ENCODE peak calls at places on chromosomes 5 and 9, in six cellular contexts. One of them, this sample, is unnamed.

GRCh38 chr5:96936431-96937221 is 746 bp downstream of the LNPEP start:
- DNase-seq in GM12891: no peak
- DNase-seq in SK-N-SH: peak
- DNase-seq in K562: peak
- DNase-seq in GM12878: no peak
- DNase-seq in H1: peak
- DNase-seq in this sample: no peak

GRCh38 chr9:120447959-120448500 is 131.9 kb downstream of the CDK5RAP2 start:
- DNase-seq in GM12891: no peak
- DNase-seq in SK-N-SH: no peak
- DNase-seq in K562: no peak
- DNase-seq in GM12878: no peak
- DNase-seq in H1: no peak
- DNase-seq in this sample: no peak

GRCh38 chr5:111498346-111498745 is 14.0 kb downstream of the STARD4 start:
- DNase-seq in GM12891: no peak
- DNase-seq in SK-N-SH: no peak
- DNase-seq in K562: no peak
- DNase-seq in GM12878: no peak
- DNase-seq in H1: no peak
- DNase-seq in this sample: no peak

GRCh38 chr5:181221792-181222629 is 1.1 kb upstream of the TRIM41 start:
- DNase-seq in GM12891: no peak
- DNase-seq in SK-N-SH: peak
- DNase-seq in K562: peak
- DNase-seq in GM12878: peak
- DNase-seq in H1: peak
- DNase-seq in this sample: no peak

GRCh38 chr5:146482775-146483174 is 33.2 kb downstream of the GPR151 start:
- DNase-seq in GM12891: no peak
- DNase-seq in SK-N-SH: no peak
- DNase-seq in K562: no peak
- DNase-seq in GM12878: no peak
- DNase-seq in H1: no peak
- DNase-seq in this sample: no peak

GRCh38 chr9:98796364-98797101 is at the start of gene ANKS6:
- DNase-seq in GM12891: peak
- DNase-seq in SK-N-SH: peak
- DNase-seq in K562: peak
- DNase-seq in GM12878: no peak
- DNase-seq in H1: peak
- DNase-seq in this sample: peak

GRCh38 chr5:96157841-96158291 is 196.2 kb upstream of the ELL2 start:
- DNase-seq in GM12891: no peak
- DNase-seq in SK-N-SH: no peak
- DNase-seq in K562: no peak
- DNase-seq in GM12878: no peak
- DNase-seq in H1: no peak
- DNase-seq in this sample: no peak

GRCh38 chr5:13866792-13867191 is 77.7 kb downstream of the DNAH5 start:
- DNase-seq in GM12891: no peak
- DNase-seq in SK-N-SH: no peak
- DNase-seq in K562: peak
- DNase-seq in GM12878: no peak
- DNase-seq in H1: peak
- DNase-seq in this sample: no peak

GRCh38 chr9:129888809-129889460 is 53.7 kb downstream of the USP20 start:
- DNase-seq in GM12891: no peak
- DNase-seq in SK-N-SH: no peak
- DNase-seq in K562: no peak
- DNase-seq in GM12878: no peak
- DNase-seq in H1: no peak
- DNase-seq in this sample: no peak

GRCh38 chr9:7436754-7437153 is 362.8 kb downstream of the DMAC1 start:
- DNase-seq in GM12891: no peak
- DNase-seq in SK-N-SH: no peak
- DNase-seq in K562: no peak
- DNase-seq in GM12878: no peak
- DNase-seq in H1: no peak
- DNase-seq in this sample: no peak

GRCh38 chr9:38421498-38422211 is 2.6 kb downstream of the IGFBPL1 start:
- DNase-seq in GM12891: no peak
- DNase-seq in SK-N-SH: peak
- DNase-seq in K562: no peak
- DNase-seq in GM12878: no peak
- DNase-seq in H1: no peak
- DNase-seq in this sample: no peak

GRCh38 chr5:179680780-179681411 is at the start of gene CBY3:
- DNase-seq in GM12891: no peak
- DNase-seq in SK-N-SH: no peak
- DNase-seq in K562: no peak
- DNase-seq in GM12878: no peak
- DNase-seq in H1: no peak
- DNase-seq in this sample: no peak

GRCh38 chr5:35087971-35088370 is 40.2 kb upstream of the AGXT2 start:
- DNase-seq in GM12891: no peak
- DNase-seq in SK-N-SH: no peak
- DNase-seq in K562: no peak
- DNase-seq in GM12878: no peak
- DNase-seq in H1: no peak
- DNase-seq in this sample: no peak

GRCh38 chr5:179233909-179234562 is 111.2 kb downstream of the ADAMTS2 start:
- DNase-seq in GM12891: no peak
- DNase-seq in SK-N-SH: peak
- DNase-seq in K562: no peak
- DNase-seq in GM12878: no peak
- DNase-seq in H1: no peak
- DNase-seq in this sample: no peak

GRCh38 chr9:124259273-124260078 is 1.7 kb downstream of the NEK6 start:
- DNase-seq in GM12891: no peak
- DNase-seq in SK-N-SH: no peak
- DNase-seq in K562: no peak
- DNase-seq in GM12878: no peak
- DNase-seq in H1: no peak
- DNase-seq in this sample: no peak

GRCh38 chr5:139193928-139194327 is 4.2 kb downstream of the SIL1 start:
- DNase-seq in GM12891: no peak
- DNase-seq in SK-N-SH: no peak
- DNase-seq in K562: no peak
- DNase-seq in GM12878: no peak
- DNase-seq in H1: no peak
- DNase-seq in this sample: no peak

GRCh38 chr9:106954974-106955850 is 92.2 kb downstream of the ZNF462 start:
- DNase-seq in GM12891: no peak
- DNase-seq in SK-N-SH: no peak
- DNase-seq in K562: no peak
- DNase-seq in GM12878: no peak
- DNase-seq in H1: no peak
- DNase-seq in this sample: no peak

GRCh38 chr5:127587246-127587917 is 61.5 kb upstream of the CTXN3 start:
- DNase-seq in GM12891: no peak
- DNase-seq in SK-N-SH: no peak
- DNase-seq in K562: no peak
- DNase-seq in GM12878: no peak
- DNase-seq in H1: no peak
- DNase-seq in this sample: no peak

GRCh38 chr9:122191519-122191918 is 31.8 kb downstream of the MORN5 start:
- DNase-seq in GM12891: no peak
- DNase-seq in SK-N-SH: no peak
- DNase-seq in K562: no peak
- DNase-seq in GM12878: no peak
- DNase-seq in H1: no peak
- DNase-seq in this sample: no peak

GRCh38 chr5:126234563-126235195 is 188.5 kb upstream of the GRAMD2B start:
- DNase-seq in GM12891: no peak
- DNase-seq in SK-N-SH: peak
- DNase-seq in K562: peak
- DNase-seq in GM12878: no peak
- DNase-seq in H1: peak
- DNase-seq in this sample: no peak

GRCh38 chr9:129840024-129840423 is 4.8 kb downstream of the USP20 start:
- DNase-seq in GM12891: no peak
- DNase-seq in SK-N-SH: no peak
- DNase-seq in K562: no peak
- DNase-seq in GM12878: no peak
- DNase-seq in H1: no peak
- DNase-seq in this sample: no peak

GRCh38 chr9:104074876-104075275 is 19.2 kb upstream of the SMC2 start:
- DNase-seq in GM12891: no peak
- DNase-seq in SK-N-SH: no peak
- DNase-seq in K562: no peak
- DNase-seq in GM12878: no peak
- DNase-seq in H1: no peak
- DNase-seq in this sample: no peak

GRCh38 chr9:90972057-90972456 is 170.4 kb downstream of the SYK start:
- DNase-seq in GM12891: no peak
- DNase-seq in SK-N-SH: no peak
- DNase-seq in K562: no peak
- DNase-seq in GM12878: peak
- DNase-seq in H1: no peak
- DNase-seq in this sample: no peak

GRCh38 chr5:108801776-108802175 is 54.1 kb downstream of the FER start:
- DNase-seq in GM12891: no peak
- DNase-seq in SK-N-SH: no peak
- DNase-seq in K562: no peak
- DNase-seq in GM12878: no peak
- DNase-seq in H1: no peak
- DNase-seq in this sample: no peak

GRCh38 chr5:155729684-155730059 is 597.3 kb upstream of the SGCD start:
- DNase-seq in GM12891: no peak
- DNase-seq in SK-N-SH: peak
- DNase-seq in K562: no peak
- DNase-seq in GM12878: no peak
- DNase-seq in H1: peak
- DNase-seq in this sample: no peak

GRCh38 chr5:122313001-122313402 is 965 bp downstream of the SNCAIP start:
- DNase-seq in GM12891: no peak
- DNase-seq in SK-N-SH: peak
- DNase-seq in K562: no peak
- DNase-seq in GM12878: no peak
- DNase-seq in H1: no peak
- DNase-seq in this sample: no peak

GRCh38 chr5:27854243-27854852 is 816.0 kb upstream of the CDH9 start:
- DNase-seq in GM12891: no peak
- DNase-seq in SK-N-SH: no peak
- DNase-seq in K562: no peak
- DNase-seq in GM12878: no peak
- DNase-seq in H1: no peak
- DNase-seq in this sample: no peak

GRCh38 chr9:17204611-17205165 is 69.8 kb downstream of the CNTLN start:
- DNase-seq in GM12891: no peak
- DNase-seq in SK-N-SH: no peak
- DNase-seq in K562: no peak
- DNase-seq in GM12878: no peak
- DNase-seq in H1: no peak
- DNase-seq in this sample: no peak

GRCh38 chr5:135223404-135223803 is 175.6 kb downstream of the MACROH2A1 start:
- DNase-seq in GM12891: no peak
- DNase-seq in SK-N-SH: no peak
- DNase-seq in K562: no peak
- DNase-seq in GM12878: no peak
- DNase-seq in H1: no peak
- DNase-seq in this sample: no peak
- TF ChIP-seq TAF1 in GM12891: no peak
- TF ChIP-seq TAF1 in SK-N-SH: no peak
- TF ChIP-seq TAF1 in K562: no peak
- TF ChIP-seq TAF1 in GM12878: no peak
- TF ChIP-seq TAF1 in H1: no peak
- TF ChIP-seq TAF1 in this sample: no peak

DNA sequence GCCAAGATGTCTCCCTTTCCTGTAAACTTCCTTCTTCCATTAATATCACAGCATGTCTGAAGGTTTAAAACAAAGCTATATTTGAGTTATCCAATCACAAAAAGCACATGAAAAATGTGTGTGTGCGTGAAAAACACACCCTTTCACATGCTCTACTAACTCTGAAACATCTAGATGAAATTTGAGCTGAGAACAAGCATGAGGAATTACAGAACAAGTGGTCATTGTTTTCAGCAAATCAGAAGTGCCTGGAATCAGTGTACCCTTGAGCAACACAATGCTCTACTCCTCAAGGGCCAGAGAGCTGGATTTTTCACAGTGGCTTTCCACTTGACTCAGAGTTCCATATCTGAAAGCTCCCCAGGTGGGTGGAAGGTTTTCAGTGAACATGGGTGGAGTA is 255.9 kb downstream of the PSAT1 start:
- DNase-seq in GM12891: no peak
- DNase-seq in SK-N-SH: no peak
- DNase-seq in K562: no peak
- DNase-seq in GM12878: no peak
- DNase-seq in H1: no peak
- DNase-seq in this sample: no peak
- TF ChIP-seq TAF1 in GM12891: no peak
- TF ChIP-seq TAF1 in SK-N-SH: no peak
- TF ChIP-seq TAF1 in K562: no peak
- TF ChIP-seq TAF1 in GM12878: no peak
- TF ChIP-seq TAF1 in H1: no peak
- TF ChIP-seq TAF1 in this sample: no peak

GRCh38 chr9:125659954-125660353 is 47.1 kb downstream of the MAPKAP1 start:
- DNase-seq in GM12891: no peak
- DNase-seq in SK-N-SH: no peak
- DNase-seq in K562: no peak
- DNase-seq in GM12878: no peak
- DNase-seq in H1: no peak
- DNase-seq in this sample: no peak

GRCh38 chr9:125660557-125660956 is 46.5 kb downstream of the MAPKAP1 start:
- DNase-seq in GM12891: no peak
- DNase-seq in SK-N-SH: no peak
- DNase-seq in K562: no peak
- DNase-seq in GM12878: no peak
- DNase-seq in H1: no peak
- DNase-seq in this sample: no peak

GRCh38 chr9:125659201-125659840 is 47.7 kb downstream of the MAPKAP1 start:
- DNase-seq in GM12891: no peak
- DNase-seq in SK-N-SH: no peak
- DNase-seq in K562: no peak
- DNase-seq in GM12878: no peak
- DNase-seq in H1: no peak
- DNase-seq in this sample: no peak

GRCh38 chr9:125663127-125663526 is 43.9 kb downstream of the MAPKAP1 start:
- DNase-seq in GM12891: no peak
- DNase-seq in SK-N-SH: no peak
- DNase-seq in K562: peak
- DNase-seq in GM12878: no peak
- DNase-seq in H1: no peak
- DNase-seq in this sample: no peak
- TF ChIP-seq TAF1 in GM12891: no peak
- TF ChIP-seq TAF1 in SK-N-SH: no peak
- TF ChIP-seq TAF1 in K562: no peak
- TF ChIP-seq TAF1 in GM12878: no peak
- TF ChIP-seq TAF1 in H1: no peak
- TF ChIP-seq TAF1 in this sample: no peak

DNA sequence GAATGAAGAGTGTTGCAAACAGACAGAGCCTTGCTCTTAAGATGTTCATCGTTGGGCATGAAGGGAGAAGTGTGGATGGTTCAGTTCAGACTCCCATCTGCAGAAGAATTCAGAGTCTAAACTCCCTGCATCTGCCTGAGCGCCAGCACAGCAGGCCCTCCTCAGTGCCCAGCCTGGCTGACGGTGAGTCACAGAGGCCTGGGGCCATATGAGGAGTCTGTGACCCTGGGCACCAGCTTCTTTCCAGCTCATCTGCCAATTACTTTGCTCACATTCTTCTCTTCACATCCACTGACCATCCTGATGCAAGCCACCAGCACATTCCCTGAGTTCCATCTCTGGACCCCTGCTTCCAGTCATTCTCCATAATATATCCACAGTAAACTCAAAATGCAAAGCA is 401.1 kb upstream of the TRPC7 start:
- DNase-seq in GM12891: no peak
- DNase-seq in SK-N-SH: no peak
- DNase-seq in K562: no peak
- DNase-seq in GM12878: no peak
- DNase-seq in H1: no peak
- DNase-seq in this sample: no peak
- TF ChIP-seq TAF1 in GM12891: no peak
- TF ChIP-seq TAF1 in SK-N-SH: no peak
- TF ChIP-seq TAF1 in K562: no peak
- TF ChIP-seq TAF1 in GM12878: no peak
- TF ChIP-seq TAF1 in H1: no peak
- TF ChIP-seq TAF1 in this sample: no peak